ENCODE peak calls at places on chromosomes 16 and 17, in eight cellular contexts. One of them, this sample, is unnamed.

GRCh38 chr17:43673516-43674323 is 12.0 kb upstream of the MEOX1 start:
- DNase-seq in mucosa of descending colon: no peak
- DNase-seq in body of pancreas: peak; percentile 80
- DNase-seq in suprapubic skin: peak; percentile 84
- DNase-seq in OCI-LY7: peak; percentile 65
- DNase-seq in hepatocyte: peak; percentile 81
- DNase-seq in psoas muscle: peak; percentile 68
- DNase-seq in uterus: peak; percentile 80
- DNase-seq in this sample: peak; percentile 46

GRCh38 chr17:63116967-63117366 is 150.9 kb downstream of the TANC2 start:
- DNase-seq in hepatocyte: peak; percentile 64
- DNase-seq in mucosa of descending colon: no peak
- DNase-seq in psoas muscle: no peak
- DNase-seq in body of pancreas: no peak
- DNase-seq in suprapubic skin: no peak
- DNase-seq in uterus: no peak
- DNase-seq in OCI-LY7: no peak
- DNase-seq in this sample: no peak

GRCh38 chr17:81195941-81196495 is 26.7 kb downstream of the CEP131 start:
- DNase-seq in uterus: no peak
- DNase-seq in body of pancreas: no peak
- DNase-seq in psoas muscle: no peak
- DNase-seq in suprapubic skin: no peak
- DNase-seq in hepatocyte: no peak
- DNase-seq in OCI-LY7: no peak
- DNase-seq in mucosa of descending colon: no peak
- DNase-seq in this sample: no peak

GRCh38 chr17:3012926-3013581 is 50.4 kb downstream of the OR1D5 start:
- DNase-seq in mucosa of descending colon: no peak
- DNase-seq in uterus: peak; percentile 56
- DNase-seq in hepatocyte: peak; percentile 73
- DNase-seq in suprapubic skin: no peak
- DNase-seq in psoas muscle: peak; percentile 64
- DNase-seq in OCI-LY7: peak; percentile 82
- DNase-seq in body of pancreas: peak; percentile 74
- DNase-seq in this sample: peak; percentile 67

GRCh38 chr17:21357281-21357680 is 18.9 kb upstream of the KCNJ12 start:
- DNase-seq in body of pancreas: no peak
- DNase-seq in hepatocyte: no peak
- DNase-seq in uterus: no peak
- DNase-seq in OCI-LY7: no peak
- DNase-seq in psoas muscle: no peak
- DNase-seq in suprapubic skin: no peak
- DNase-seq in mucosa of descending colon: peak; percentile 17
- DNase-seq in this sample: no peak

GRCh38 chr17:489758-490329 is 137.2 kb upstream of the RPH3AL start:
- DNase-seq in uterus: no peak
- DNase-seq in psoas muscle: peak; percentile 37
- DNase-seq in hepatocyte: peak; percentile 36
- DNase-seq in suprapubic skin: no peak
- DNase-seq in mucosa of descending colon: peak; percentile 81
- DNase-seq in body of pancreas: peak; percentile 23
- DNase-seq in OCI-LY7: peak; percentile 69
- DNase-seq in this sample: no peak

GRCh38 chr17:64707077-64707591 is 45.0 kb upstream of the SMURF2 start:
- DNase-seq in psoas muscle: peak; percentile 94
- DNase-seq in OCI-LY7: no peak
- DNase-seq in mucosa of descending colon: peak; percentile 92
- DNase-seq in suprapubic skin: peak; percentile 93
- DNase-seq in uterus: peak; percentile 87
- DNase-seq in hepatocyte: peak; percentile 73
- DNase-seq in body of pancreas: peak; percentile 66
- DNase-seq in this sample: peak; percentile 77

GRCh38 chr17:69430488-69430887 is 16.0 kb downstream of the MAP2K6 start:
- DNase-seq in OCI-LY7: no peak
- DNase-seq in suprapubic skin: no peak
- DNase-seq in body of pancreas: no peak
- DNase-seq in hepatocyte: peak; percentile 37
- DNase-seq in uterus: no peak
- DNase-seq in mucosa of descending colon: no peak
- DNase-seq in psoas muscle: no peak
- DNase-seq in this sample: no peak

GRCh38 chr17:7656958-7657715 is 6.4 kb downstream of the ATP1B2 start:
- DNase-seq in uterus: peak; percentile 58
- DNase-seq in hepatocyte: no peak
- DNase-seq in body of pancreas: peak; percentile 32
- DNase-seq in psoas muscle: peak; percentile 44
- DNase-seq in suprapubic skin: no peak
- DNase-seq in mucosa of descending colon: no peak
- DNase-seq in OCI-LY7: no peak
- DNase-seq in this sample: no peak

GRCh38 chr16:1105888-1106620 is 10.0 kb upstream of the C1QTNF8 start:
- DNase-seq in body of pancreas: peak; percentile 78
- DNase-seq in hepatocyte: peak; percentile 91
- DNase-seq in uterus: peak; percentile 62
- DNase-seq in psoas muscle: peak; percentile 57
- DNase-seq in suprapubic skin: no peak
- DNase-seq in OCI-LY7: peak; percentile 44
- DNase-seq in mucosa of descending colon: no peak
- DNase-seq in this sample: peak; percentile 35

GRCh38 chr17:82950525-82951102 is 110.8 kb upstream of the ZNF750 start:
- DNase-seq in body of pancreas: no peak
- DNase-seq in suprapubic skin: no peak
- DNase-seq in psoas muscle: no peak
- DNase-seq in uterus: peak; percentile 9
- DNase-seq in mucosa of descending colon: no peak
- DNase-seq in OCI-LY7: no peak
- DNase-seq in hepatocyte: no peak
- DNase-seq in this sample: no peak

GRCh38 chr16:19289805-19290490 is 4.4 kb downstream of the CLEC19A start:
- DNase-seq in body of pancreas: no peak
- DNase-seq in OCI-LY7: no peak
- DNase-seq in psoas muscle: no peak
- DNase-seq in uterus: no peak
- DNase-seq in mucosa of descending colon: no peak
- DNase-seq in hepatocyte: no peak
- DNase-seq in suprapubic skin: no peak
- DNase-seq in this sample: peak; percentile 19

DNA sequence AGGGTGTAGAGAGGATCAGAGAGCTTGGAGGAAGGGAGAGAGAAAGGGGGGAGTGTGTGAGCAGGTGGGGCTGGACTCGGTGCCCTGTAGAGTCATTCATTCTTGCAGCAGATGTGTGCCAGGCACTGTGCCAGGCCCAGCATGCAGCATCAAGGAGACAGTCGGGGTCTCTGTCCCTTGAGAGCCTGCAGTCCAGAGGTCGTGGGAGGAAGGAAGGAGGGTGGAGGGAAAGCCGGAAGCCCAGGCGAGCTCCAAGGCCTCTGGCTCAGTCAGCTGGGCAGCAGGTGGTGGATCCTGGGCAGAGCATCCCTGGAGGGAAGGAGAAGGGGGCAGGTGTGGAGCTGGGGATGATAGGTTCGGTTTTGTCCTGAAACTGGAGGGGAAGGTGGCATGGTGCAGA is 27.5 kb downstream of the EPN2 start:
- DNase-seq in psoas muscle: no peak
- DNase-seq in body of pancreas: no peak
- DNase-seq in suprapubic skin: no peak
- DNase-seq in hepatocyte: no peak
- DNase-seq in mucosa of descending colon: no peak
- DNase-seq in uterus: no peak
- DNase-seq in OCI-LY7: no peak
- DNase-seq in this sample: no peak
- H3K4me1 ChIP-seq in psoas muscle: peaks cover 70% of the 10 kb centered on the region
- H3K4me1 ChIP-seq in body of pancreas: peaks cover 42% of the 10 kb centered on the region
- H3K4me1 ChIP-seq in suprapubic skin: peaks cover 89% of the 10 kb centered on the region
- H3K4me1 ChIP-seq in hepatocyte: peaks cover 30% of the 10 kb centered on the region
- H3K4me1 ChIP-seq in mucosa of descending colon: peaks cover 39% of the 10 kb centered on the region
- H3K4me1 ChIP-seq in uterus: peaks cover 41% of the 10 kb centered on the region
- H3K4me1 ChIP-seq in OCI-LY7: peaks cover 9% of the 10 kb centered on the region
- H3K4me1 ChIP-seq in this sample: no peaks in the 10 kb centered on the region

DNA sequence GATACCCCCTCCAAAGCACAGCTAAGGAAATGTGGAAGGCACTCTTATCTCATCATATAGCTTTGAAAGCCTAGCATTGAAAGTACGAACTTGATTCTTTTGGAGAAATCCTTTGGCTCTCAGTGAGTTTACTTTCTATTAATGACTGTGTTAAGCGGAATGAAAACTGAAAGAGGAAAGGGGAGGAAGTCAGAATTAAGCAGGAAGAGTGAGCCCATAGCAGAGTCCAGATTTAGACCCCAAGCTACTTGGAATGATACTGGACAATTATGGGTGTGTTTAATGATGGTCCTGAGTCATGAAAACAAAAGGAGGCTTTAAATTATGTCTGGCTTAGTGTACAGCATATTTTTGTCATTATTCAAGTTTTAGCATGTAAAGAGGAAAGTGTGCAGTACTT is 42.2 kb downstream of the TENT4B start:
- DNase-seq in mucosa of descending colon: no peak
- DNase-seq in psoas muscle: no peak
- DNase-seq in uterus: no peak
- DNase-seq in hepatocyte: no peak
- DNase-seq in OCI-LY7: no peak
- DNase-seq in body of pancreas: no peak
- DNase-seq in suprapubic skin: no peak
- DNase-seq in this sample: no peak
- TF ChIP-seq CTCF in mucosa of descending colon: no peak
- TF ChIP-seq CTCF in psoas muscle: no peak
- TF ChIP-seq CTCF in uterus: no peak
- TF ChIP-seq CTCF in hepatocyte: no peak
- TF ChIP-seq CTCF in OCI-LY7: no peak
- TF ChIP-seq CTCF in body of pancreas: no peak
- TF ChIP-seq CTCF in suprapubic skin: no peak
- TF ChIP-seq CTCF in this sample: no peak

GRCh38 chr16:46882304-46882939 is 1.7 kb upstream of the GPT2 start:
- DNase-seq in suprapubic skin: no peak
- DNase-seq in hepatocyte: peak; percentile 44
- DNase-seq in mucosa of descending colon: no peak
- DNase-seq in body of pancreas: no peak
- DNase-seq in uterus: no peak
- DNase-seq in psoas muscle: no peak
- DNase-seq in OCI-LY7: no peak
- DNase-seq in this sample: no peak

GRCh38 chr16:46884513-46885293 is 541 bp downstream of the GPT2 start:
- DNase-seq in OCI-LY7: peak; percentile 55
- DNase-seq in suprapubic skin: no peak
- DNase-seq in psoas muscle: no peak
- DNase-seq in uterus: no peak
- DNase-seq in hepatocyte: peak; percentile 45
- DNase-seq in body of pancreas: peak; percentile 69
- DNase-seq in mucosa of descending colon: peak; percentile 57
- DNase-seq in this sample: no peak

GRCh38 chr16:46883690-46884512 is at the start of gene GPT2:
- DNase-seq in uterus: peak; percentile 93
- DNase-seq in mucosa of descending colon: peak; percentile 97
- DNase-seq in suprapubic skin: peak; percentile 96
- DNase-seq in hepatocyte: peak; percentile 97
- DNase-seq in psoas muscle: peak; percentile 99
- DNase-seq in OCI-LY7: peak; percentile 96
- DNase-seq in body of pancreas: peak; percentile 99
- DNase-seq in this sample: peak; percentile 94

GRCh38 chr16:46883353-46883689 is 841 bp upstream of the GPT2 start:
- DNase-seq in body of pancreas: no peak
- DNase-seq in psoas muscle: no peak
- DNase-seq in hepatocyte: peak; percentile 9
- DNase-seq in OCI-LY7: no peak
- DNase-seq in mucosa of descending colon: no peak
- DNase-seq in uterus: no peak
- DNase-seq in suprapubic skin: no peak
- DNase-seq in this sample: no peak

DNA sequence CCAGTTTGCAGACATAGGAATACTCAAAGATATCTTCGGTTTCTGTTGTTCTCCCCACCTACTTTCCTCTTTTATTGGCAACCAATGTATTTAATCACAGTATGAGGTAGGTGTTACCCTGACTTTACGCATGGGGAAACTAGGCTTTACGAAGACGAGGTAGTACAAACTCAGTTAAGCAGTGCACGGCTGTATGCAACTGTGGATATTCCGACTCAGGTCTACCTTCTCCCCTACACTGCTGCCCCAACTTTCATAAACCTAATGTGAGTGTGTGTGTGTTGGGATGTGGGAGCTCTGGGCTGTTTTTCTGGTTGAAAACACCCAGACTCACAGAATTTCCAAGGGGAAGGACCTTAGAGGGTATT is 1.2 kb upstream of the GPT2 start:
- DNase-seq in psoas muscle: no peak
- DNase-seq in body of pancreas: no peak
- DNase-seq in OCI-LY7: no peak
- DNase-seq in mucosa of descending colon: no peak
- DNase-seq in suprapubic skin: no peak
- DNase-seq in hepatocyte: peak; percentile 6
- DNase-seq in uterus: no peak
- DNase-seq in this sample: no peak
- H3K4me3 ChIP-seq in psoas muscle: peak overlapping the region; percentile 95
- H3K4me3 ChIP-seq in body of pancreas: no peak overlapping the region
- H3K4me3 ChIP-seq in OCI-LY7: peak overlapping the region; percentile 95
- H3K4me3 ChIP-seq in mucosa of descending colon: no peak overlapping the region
- H3K4me3 ChIP-seq in suprapubic skin: no peak overlapping the region
- H3K4me3 ChIP-seq in hepatocyte: no peak overlapping the region
- H3K4me3 ChIP-seq in uterus: no peak overlapping the region
- H3K4me3 ChIP-seq in this sample: peak overlapping the region; percentile 76

GRCh38 chr17:73388578-73388905 is 76.7 kb upstream of the CDC42EP4 start:
- DNase-seq in uterus: no peak
- DNase-seq in psoas muscle: no peak
- DNase-seq in suprapubic skin: no peak
- DNase-seq in body of pancreas: no peak
- DNase-seq in OCI-LY7: no peak
- DNase-seq in mucosa of descending colon: no peak
- DNase-seq in hepatocyte: no peak
- DNase-seq in this sample: no peak

GRCh38 chr17:73390221-73390620 is 78.4 kb upstream of the CDC42EP4 start:
- DNase-seq in hepatocyte: no peak
- DNase-seq in uterus: no peak
- DNase-seq in mucosa of descending colon: no peak
- DNase-seq in OCI-LY7: no peak
- DNase-seq in psoas muscle: no peak
- DNase-seq in body of pancreas: peak; percentile 24
- DNase-seq in suprapubic skin: no peak
- DNase-seq in this sample: no peak

GRCh38 chr17:73387746-73388577 is 76.2 kb upstream of the CDC42EP4 start:
- DNase-seq in suprapubic skin: no peak
- DNase-seq in body of pancreas: no peak
- DNase-seq in psoas muscle: no peak
- DNase-seq in uterus: no peak
- DNase-seq in mucosa of descending colon: no peak
- DNase-seq in OCI-LY7: no peak
- DNase-seq in hepatocyte: no peak
- DNase-seq in this sample: no peak

GRCh38 chr17:73390851-73391250 is 79.0 kb upstream of the CDC42EP4 start:
- DNase-seq in OCI-LY7: no peak
- DNase-seq in suprapubic skin: no peak
- DNase-seq in hepatocyte: no peak
- DNase-seq in mucosa of descending colon: no peak
- DNase-seq in body of pancreas: no peak
- DNase-seq in psoas muscle: no peak
- DNase-seq in uterus: no peak
- DNase-seq in this sample: no peak

DNA sequence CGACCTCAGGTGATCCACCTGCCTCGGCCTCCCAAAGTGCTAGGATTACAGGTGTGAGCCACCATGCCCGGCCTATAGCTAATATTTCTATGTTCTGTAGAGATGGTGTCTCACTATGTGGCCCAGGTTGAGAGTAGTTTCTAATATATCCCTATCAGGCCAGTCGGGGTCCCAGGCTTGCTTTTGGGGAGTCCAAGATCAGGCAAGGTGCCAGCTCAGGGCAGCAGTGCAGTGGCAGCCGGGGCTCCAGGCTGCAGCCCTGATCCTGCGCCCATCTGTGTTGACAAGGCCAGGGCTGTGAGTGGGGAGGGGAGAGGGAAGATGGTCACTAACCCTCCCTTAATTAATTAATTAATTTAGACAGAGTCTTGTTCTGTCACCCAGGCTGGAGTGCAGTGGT is 77.6 kb upstream of the CDC42EP4 start:
- DNase-seq in body of pancreas: no peak
- DNase-seq in psoas muscle: no peak
- DNase-seq in suprapubic skin: no peak
- DNase-seq in OCI-LY7: no peak
- DNase-seq in hepatocyte: no peak
- DNase-seq in uterus: no peak
- DNase-seq in mucosa of descending colon: no peak
- DNase-seq in this sample: no peak
- H3K4me1 ChIP-seq in body of pancreas: no peaks in the 10 kb centered on the region
- H3K4me1 ChIP-seq in psoas muscle: no peaks in the 10 kb centered on the region
- H3K4me1 ChIP-seq in suprapubic skin: no peaks in the 10 kb centered on the region
- H3K4me1 ChIP-seq in OCI-LY7: no peaks in the 10 kb centered on the region
- H3K4me1 ChIP-seq in hepatocyte: no peaks in the 10 kb centered on the region
- H3K4me1 ChIP-seq in uterus: no peaks in the 10 kb centered on the region
- H3K4me1 ChIP-seq in mucosa of descending colon: no peaks in the 10 kb centered on the region
- H3K4me1 ChIP-seq in this sample: no peaks in the 10 kb centered on the region